ENCODE peak calls at places on chromosomes 5 and 9, in six cellular contexts. K is HAP-1; Y is stomach; U is Peyer's patch; D is CD8-positive, alpha-beta T cell; H is endodermal cell. A is an unnamed sample. For H3K4me1, the result is how much of the 10 kb centered on the place peaks cover.

GRCh38 chr9:114538241-114538640 is 33.0 kb upstream of the WHRN start:
- DNase-seq in K (peak), Y (peak), U (peak), D (peak), H (peak), A (no peak)

GRCh38 chr9:93129286-93129685 is 4.8 kb downstream of the NINJ1 start:
- DNase-seq in K (no peak), Y (no peak), U (no peak), D (peak), H (peak), A (peak)

GRCh38 chr5:136054133-136054996 is 25.6 kb downstream of the TGFBI start:
- DNase-seq in K (no peak), Y (no peak), U (no peak), D (no peak), H (no peak), A (no peak)

GRCh38 chr9:132638240-132638639 is 31.5 kb downstream of the DDX31 start:
- DNase-seq in K (no peak), Y (no peak), U (no peak), D (no peak), H (no peak), A (no peak)

GRCh38 chr5:766666-767431 is 17.7 kb downstream of the ZDHHC11B start:
- DNase-seq in K (no peak), Y (no peak), U (no peak), D (no peak), H (peak), A (no peak)

GRCh38 chr5:154118832-154119442 is 71.6 kb upstream of the GALNT10 start:
- DNase-seq in K (no peak), Y (no peak), U (peak), D (no peak), H (peak), A (peak)

GRCh38 chr5:82886911-82887310 is 190.3 kb downstream of the TMEM167A start:
- DNase-seq in K (no peak), Y (no peak), U (no peak), D (no peak), H (no peak), A (no peak)

GRCh38 chr9:89593776-89594427 is 10.9 kb upstream of the GADD45G start:
- DNase-seq in K (peak), Y (peak), U (peak), D (peak), H (peak), A (peak)

GRCh38 chr9:74711371-74711770 is 176.3 kb downstream of the TRPM6 start:
- DNase-seq in K (no peak), Y (no peak), U (no peak), D (no peak), H (no peak), A (peak)

GRCh38 chr9:94269264-94269663 is 10.2 kb downstream of the ZNF169 start:
- DNase-seq in K (no peak), Y (no peak), U (no peak), D (no peak), H (no peak), A (no peak)
- H3K4me1 ChIP-seq in K (under half), Y (under half), U (under half), D (under half), H (under half), A (under half)

GRCh38 chr5:14675865-14676300 is 11.4 kb downstream of the OTULIN start:
- DNase-seq in K (no peak), Y (no peak), U (no peak), D (no peak), H (no peak), A (no peak)
- H3K4me1 ChIP-seq in K (under half), Y (under half), U (under half), D (under half), H (under half), A (under half)

GRCh38 chr9:38003230-38003629 is 65.8 kb downstream of the SHB start:
- DNase-seq in K (no peak), Y (no peak), U (no peak), D (no peak), H (no peak), A (no peak)

GRCh38 chr9:37999501-38000189 is 69.4 kb downstream of the SHB start:
- DNase-seq in K (no peak), Y (no peak), U (no peak), D (no peak), H (no peak), A (peak)

GRCh38 chr9:38000332-38000731 is 68.7 kb downstream of the SHB start:
- DNase-seq in K (no peak), Y (no peak), U (no peak), D (no peak), H (peak), A (no peak)

GRCh38 chr9:38000735-38001134 is 68.3 kb downstream of the SHB start:
- DNase-seq in K (no peak), Y (no peak), U (no peak), D (no peak), H (no peak), A (peak)

DNA sequence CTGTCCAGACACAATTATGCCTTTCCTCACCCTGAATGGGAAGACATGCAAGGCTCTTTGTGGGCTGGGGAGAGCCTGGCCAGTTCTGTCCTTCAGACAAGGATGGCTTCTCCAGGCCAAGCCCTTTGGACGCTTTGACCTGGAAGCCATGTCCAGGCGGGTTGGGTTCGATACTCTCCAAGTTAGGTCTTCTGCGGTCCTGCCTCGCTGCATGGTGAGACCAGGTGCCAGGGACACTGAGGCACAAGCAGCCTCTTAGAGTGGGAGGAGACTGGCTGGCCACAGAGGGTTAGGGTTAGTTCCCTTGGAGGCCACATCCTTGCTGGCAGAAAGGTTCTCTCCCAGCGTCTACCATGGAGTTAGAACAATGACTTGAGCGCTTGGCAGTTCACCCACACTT is 67.6 kb downstream of the SHB start:
- DNase-seq in K (no peak), Y (no peak), U (no peak), D (no peak), H (no peak), A (no peak)
- H3K4me1 ChIP-seq in K (under half), Y (under half), U (under half), D (under half), H (under half), A (under half)

GRCh38 chr5:74539986-74540385 is 100.5 kb downstream of the ENC1 start:
- DNase-seq in K (no peak), Y (peak), U (no peak), D (no peak), H (no peak), A (no peak)
- H3K4me1 ChIP-seq in K (under half), Y (under half), U (under half), D (under half), H (under half), A (under half)

DNA sequence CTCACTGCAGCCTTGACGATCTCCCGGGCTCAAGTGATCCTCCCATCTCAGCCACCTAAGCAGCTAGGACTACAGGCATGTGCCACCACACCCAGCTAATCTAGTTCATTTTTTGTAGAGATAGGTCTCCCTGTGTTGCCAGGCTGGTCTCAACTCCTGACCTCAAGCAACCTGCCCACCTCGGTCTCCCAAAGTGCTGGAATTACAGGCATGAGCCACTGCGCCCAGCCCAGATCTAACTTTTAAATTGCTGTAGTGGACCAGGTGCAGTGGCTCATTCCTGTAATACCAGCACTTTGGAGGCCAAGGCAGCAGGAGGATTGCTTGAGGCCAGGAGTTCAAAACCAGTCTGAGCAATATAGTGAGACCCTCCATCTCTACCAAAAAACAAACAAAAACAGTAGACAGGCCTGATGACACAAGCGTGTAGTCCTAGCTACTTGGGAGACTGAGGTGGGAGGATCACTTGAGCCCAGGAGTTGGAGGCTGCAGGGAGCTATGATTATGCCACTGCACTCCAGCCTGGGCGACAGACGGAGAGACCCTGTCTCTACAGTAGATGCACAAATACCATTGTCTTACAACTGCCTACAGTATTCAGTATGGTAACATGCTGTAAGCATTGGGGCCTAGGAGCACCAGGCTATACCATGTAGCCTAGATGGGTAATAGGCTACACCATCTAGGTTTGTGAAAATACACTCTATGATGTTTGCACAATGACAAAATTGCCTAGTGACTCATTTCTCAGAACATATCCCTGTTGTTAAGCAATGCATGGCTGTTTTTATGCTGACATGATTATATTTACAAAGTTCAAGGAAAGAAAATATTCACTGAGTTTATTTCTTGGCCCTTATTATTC is 1.5 kb upstream of the SIT1 start:
- DNase-seq in K (no peak), Y (no peak), U (no peak), D (no peak), H (no peak), A (no peak)
- H3K4me1 ChIP-seq in K (under half), Y (under half), U (under half), D (under half), H (under half), A (under half)

A was measured in osteoblast.